ENCODE peak calls at places on chromosome 6, in nine cellular contexts. G, M, U, E, W, C, T, J and Y are unnamed samples. For H3K27me3, the result is how much of the 10 kb centered on the place peaks cover.

GRCh38 chr6:15264902-15265761 is 19.3 kb downstream of the JARID2 start:
- DNase-seq in G (no peak), M (no peak), U (peak), E (no peak), W (no peak), C (peak), T (no peak), J (no peak), Y (no peak)

GRCh38 chr6:112013051-112013450 is 40.9 kb upstream of the CCN6 start:
- DNase-seq in G (no peak), M (no peak), U (no peak), E (no peak), W (no peak), C (no peak), T (no peak), J (no peak), Y (no peak)

GRCh38 chr6:8527818-8528217 is 92.5 kb upstream of the SLC35B3 start:
- DNase-seq in G (no peak), M (no peak), U (no peak), E (no peak), W (no peak), C (no peak), T (no peak), J (no peak), Y (no peak)

GRCh38 chr6:89311853-89312531 is 3.1 kb downstream of the GABRR2 start:
- DNase-seq in G (peak), M (no peak), U (peak), E (no peak), W (no peak), C (peak), T (peak), J (no peak), Y (peak)

GRCh38 chr6:14349507-14349906 is 231.9 kb downstream of the CD83 start:
- DNase-seq in G (no peak), M (no peak), U (no peak), E (no peak), W (no peak), C (no peak), T (no peak), J (no peak), Y (no peak)

GRCh38 chr6:139474145-139475108 is 100.0 kb upstream of the CITED2 start:
- DNase-seq in G (no peak), M (no peak), U (peak), E (no peak), W (no peak), C (no peak), T (peak), J (no peak), Y (peak)

GRCh38 chr6:165707067-165707853 is 44.2 kb upstream of the PDE10A start:
- DNase-seq in G (no peak), M (no peak), U (no peak), E (no peak), W (no peak), C (no peak), T (no peak), J (no peak), Y (no peak)

GRCh38 chr6:24910331-24910849 is 25.4 kb downstream of the RIPOR2 start:
- DNase-seq in G (peak), M (no peak), U (peak), E (peak), W (peak), C (peak), T (no peak), J (no peak), Y (peak)

GRCh38 chr6:35089935-35090505 is 51.1 kb downstream of the TCP11 start:
- DNase-seq in G (no peak), M (no peak), U (no peak), E (peak), W (no peak), C (no peak), T (peak), J (peak), Y (no peak)

GRCh38 chr6:136429264-136429663 is 121.0 kb downstream of the MAP7 start:
- DNase-seq in G (no peak), M (no peak), U (no peak), E (peak), W (no peak), C (no peak), T (no peak), J (no peak), Y (no peak)

GRCh38 chr6:148134566-148134965 is 208.1 kb upstream of the SASH1 start:
- DNase-seq in G (no peak), M (no peak), U (no peak), E (no peak), W (no peak), C (no peak), T (no peak), J (no peak), Y (no peak)

GRCh38 chr6:167152858-167153257 is 4.9 kb downstream of the GPR31 start:
- DNase-seq in G (no peak), M (no peak), U (no peak), E (no peak), W (no peak), C (no peak), T (no peak), J (no peak), Y (no peak)

GRCh38 chr6:39823187-39823815 is 31.1 kb downstream of the DAAM2 start:
- DNase-seq in G (no peak), M (no peak), U (no peak), E (no peak), W (no peak), C (no peak), T (peak), J (no peak), Y (no peak)

GRCh38 chr6:145372671-145373123 is 362.6 kb downstream of the EPM2A start:
- DNase-seq in G (no peak), M (no peak), U (no peak), E (no peak), W (no peak), C (no peak), T (no peak), J (peak), Y (no peak)

GRCh38 chr6:45663181-45664180 is 285.7 kb upstream of the SUPT3H start:
- DNase-seq in G (no peak), M (no peak), U (peak), E (no peak), W (no peak), C (peak), T (peak), J (no peak), Y (no peak)
- H3K27me3 ChIP-seq in G (under half), M (under half), U (under half), E (under half), W (under half), C (under half), T (under half), J (under half), Y (under half)

GRCh38 chr6:30358340-30358679 is 13.4 kb downstream of the RPP21 start:
- DNase-seq in G (no peak), M (no peak), U (peak), E (no peak), W (no peak), C (no peak), T (no peak), J (no peak), Y (no peak)

GRCh38 chr6:30360139-30360538 is 15.2 kb downstream of the RPP21 start:
- DNase-seq in G (no peak), M (no peak), U (peak), E (no peak), W (no peak), C (no peak), T (no peak), J (no peak), Y (no peak)

GRCh38 chr6:30357678-30358339 is 12.9 kb downstream of the RPP21 start:
- DNase-seq in G (peak), M (peak), U (peak), E (peak), W (no peak), C (peak), T (peak), J (no peak), Y (peak)

GRCh38 chr6:30361661-30362060 is 16.7 kb downstream of the RPP21 start:
- DNase-seq in G (no peak), M (no peak), U (no peak), E (no peak), W (no peak), C (no peak), T (no peak), J (no peak), Y (no peak)

DNA sequence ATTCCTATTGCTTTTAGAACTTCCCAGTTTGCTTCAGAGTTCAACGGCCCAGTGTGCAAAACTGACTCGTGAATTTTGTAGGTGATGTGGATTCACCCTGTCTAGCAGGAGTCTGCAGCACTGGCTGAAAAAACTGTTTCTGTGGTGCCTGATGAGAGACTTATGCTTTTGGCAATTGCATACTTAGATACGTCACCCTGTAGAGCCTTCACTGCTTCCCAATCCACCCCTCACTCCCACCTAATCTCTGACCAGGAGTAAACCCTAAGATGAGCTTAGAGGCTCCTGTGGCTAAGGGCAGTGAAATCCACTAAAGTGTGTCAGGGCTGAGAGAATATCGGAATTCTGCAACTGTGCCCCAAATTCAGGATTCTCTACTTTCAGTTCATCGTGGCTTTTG is 14.3 kb downstream of the RPP21 start:
- DNase-seq in G (no peak), M (no peak), U (no peak), E (no peak), W (no peak), C (no peak), T (no peak), J (no peak), Y (no peak)
- H3K27me3 ChIP-seq in G (under half), M (under half), U (under half), E (half or more), W (under half), C (under half), T (under half), J (under half), Y (under half)

GRCh38 chr6:160130729-160131484 is 9.3 kb downstream of the SLC22A1 start:
- DNase-seq in G (peak), M (no peak), U (no peak), E (no peak), W (no peak), C (no peak), T (no peak), J (no peak), Y (no peak)
- H3K27me3 ChIP-seq in G (under half), M (under half), U (under half), E (under half), W (under half), C (under half), T (under half), J (under half), Y (under half)

DNA sequence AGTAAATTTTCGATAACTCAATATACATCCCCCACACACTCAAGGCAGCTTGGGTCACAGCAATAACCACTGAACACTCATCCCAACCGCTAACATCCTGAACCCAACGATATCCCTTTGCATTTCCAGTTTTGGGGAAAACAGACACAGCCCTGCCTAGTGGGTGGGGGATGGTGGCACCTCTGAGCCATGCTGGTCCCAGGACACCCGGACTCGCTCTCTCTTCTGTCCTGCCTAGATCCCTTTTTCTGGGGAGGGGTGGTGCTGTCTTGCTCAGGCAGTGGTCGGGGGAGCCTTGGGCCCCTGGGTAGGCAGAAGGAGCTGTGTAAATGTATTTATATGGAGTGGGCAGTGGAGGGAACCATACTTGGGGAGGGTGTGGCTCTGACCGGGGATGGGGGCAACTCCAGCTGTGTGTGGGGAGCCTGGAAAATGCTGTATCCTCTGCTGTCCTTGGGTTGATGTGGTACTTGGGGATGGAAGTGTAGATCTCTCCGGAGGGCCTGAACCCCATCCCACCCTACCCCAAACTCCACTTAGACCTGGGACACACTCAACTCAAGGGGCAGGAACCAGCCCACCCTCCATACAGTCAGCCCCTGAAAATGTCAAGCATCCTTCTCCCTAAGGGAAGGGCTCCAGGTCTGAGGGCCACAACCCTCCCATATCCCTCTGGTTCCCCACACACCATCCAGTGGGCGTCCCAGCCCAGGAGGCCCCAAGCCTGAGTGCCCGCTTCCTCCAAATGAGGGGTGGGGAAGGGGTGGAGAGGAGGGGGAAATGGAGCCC is 23.7 kb upstream of the SLC22A7 start:
- DNase-seq in G (no peak), M (no peak), U (no peak), E (no peak), W (no peak), C (no peak), T (no peak), J (no peak), Y (no peak)
- H3K27me3 ChIP-seq in G (under half), M (under half), U (half or more), E (under half), W (under half), C (under half), T (under half), J (under half), Y (under half)

DNA sequence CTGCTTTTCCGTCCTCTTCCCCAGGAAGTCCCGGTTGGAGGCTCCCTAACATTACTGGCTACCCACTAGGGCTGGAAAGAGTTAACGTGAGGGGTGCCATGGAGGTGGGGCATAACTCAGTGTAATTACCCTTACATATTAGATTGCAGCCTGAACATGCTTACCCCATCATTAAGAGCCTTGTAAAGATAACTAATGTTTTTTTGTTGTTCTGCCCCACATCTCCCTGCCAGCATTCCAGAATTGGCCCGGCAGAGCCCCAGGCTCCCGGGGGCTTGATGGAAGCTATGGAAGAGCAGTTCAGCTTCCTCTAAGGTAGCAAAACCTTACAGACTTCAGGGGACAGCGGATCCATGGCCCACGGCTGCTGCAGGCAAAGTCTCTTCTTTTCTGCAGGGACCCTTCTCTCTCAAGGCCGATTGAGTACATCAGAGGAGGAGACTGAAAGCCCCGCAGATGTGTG is 166.1 kb upstream of the FOXQ1 start:
- DNase-seq in G (no peak), M (no peak), U (no peak), E (no peak), W (no peak), C (no peak), T (no peak), J (no peak), Y (no peak)
- H3K27me3 ChIP-seq in G (under half), M (under half), U (under half), E (under half), W (under half), C (under half), T (under half), J (under half), Y (under half)

DNA sequence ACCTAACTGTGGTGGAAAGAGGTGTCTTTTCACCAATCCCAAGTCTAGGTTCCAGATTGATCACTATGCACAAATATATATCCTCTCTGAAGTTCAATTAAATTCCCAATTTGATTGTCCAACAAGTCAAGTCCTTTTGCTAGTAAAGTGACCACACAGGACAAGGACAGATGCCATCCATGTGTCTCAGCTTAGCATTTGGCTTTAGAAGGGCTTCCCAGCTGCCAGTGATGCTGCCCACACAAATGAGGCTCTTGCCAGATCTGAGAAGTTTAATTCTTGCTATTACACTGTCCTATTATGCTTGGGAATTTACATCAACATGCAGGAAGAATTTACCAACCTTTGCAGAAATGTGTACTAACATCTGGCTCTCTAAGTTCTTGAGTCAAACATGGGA is 108.5 kb downstream of the COL9A1 start:
- DNase-seq in G (no peak), M (no peak), U (no peak), E (no peak), W (no peak), C (no peak), T (no peak), J (no peak), Y (no peak)
- H3K27me3 ChIP-seq in G (under half), M (half or more), U (under half), E (under half), W (under half), C (under half), T (under half), J (under half), Y (under half)